ENCODE peak calls at places on chromosomes 1 and 21, in five cellular contexts. One of them, this sample, is unnamed.

GRCh38 chr21:41568606-41569385 is 60.8 kb upstream of the TMPRSS2 start:
- DNase-seq in HepG2: no peak
- DNase-seq in A549: no peak
- DNase-seq in K562: no peak
- DNase-seq in GM12878: no peak
- DNase-seq in this sample: no peak

GRCh38 chr1:24980836-24981631 is 51.0 kb upstream of the RUNX3 start:
- DNase-seq in GM12878: no peak
- DNase-seq in K562: no peak
- DNase-seq in A549: no peak
- DNase-seq in HepG2: no peak
- DNase-seq in this sample: no peak

GRCh38 chr1:241963722-241964121 is 6.2 kb downstream of the BECN2 start:
- DNase-seq in K562: no peak
- DNase-seq in HepG2: no peak
- DNase-seq in GM12878: no peak
- DNase-seq in A549: no peak
- DNase-seq in this sample: no peak

GRCh38 chr1:31943546-31944184 is 5.5 kb upstream of the PTP4A2 start:
- DNase-seq in HepG2: no peak
- DNase-seq in K562: peak
- DNase-seq in GM12878: no peak
- DNase-seq in A549: no peak
- DNase-seq in this sample: peak

GRCh38 chr1:226810681-226811080 is 59.7 kb upstream of the PSEN2 start:
- DNase-seq in GM12878: no peak
- DNase-seq in K562: no peak
- DNase-seq in HepG2: no peak
- DNase-seq in A549: no peak
- DNase-seq in this sample: no peak

GRCh38 chr1:218371927-218372672 is 27.0 kb downstream of the TGFB2 start:
- DNase-seq in HepG2: peak
- DNase-seq in GM12878: no peak
- DNase-seq in A549: no peak
- DNase-seq in K562: no peak
- DNase-seq in this sample: no peak

GRCh38 chr1:57067863-57068262 is 102.0 kb upstream of the C8B start:
- DNase-seq in K562: no peak
- DNase-seq in HepG2: no peak
- DNase-seq in GM12878: no peak
- DNase-seq in A549: no peak
- DNase-seq in this sample: peak

GRCh38 chr1:209012443-209013196 is 570.9 kb upstream of the CAMK1G start:
- DNase-seq in K562: no peak
- DNase-seq in GM12878: no peak
- DNase-seq in A549: no peak
- DNase-seq in HepG2: no peak
- DNase-seq in this sample: no peak

GRCh38 chr21:14306143-14306907 is 76.6 kb downstream of the HSPA13 start:
- DNase-seq in A549: no peak
- DNase-seq in GM12878: no peak
- DNase-seq in HepG2: no peak
- DNase-seq in K562: peak
- DNase-seq in this sample: no peak

GRCh38 chr1:248775496-248775895 is 19.9 kb upstream of the LYPD8 start:
- DNase-seq in HepG2: no peak
- DNase-seq in K562: no peak
- DNase-seq in A549: no peak
- DNase-seq in GM12878: no peak
- DNase-seq in this sample: no peak

GRCh38 chr21:46662765-46663500 is 27.5 kb downstream of the PRMT2 start:
- DNase-seq in K562: no peak
- DNase-seq in HepG2: no peak
- DNase-seq in GM12878: no peak
- DNase-seq in A549: no peak
- DNase-seq in this sample: no peak

GRCh38 chr1:227323164-227323955 is 5.1 kb upstream of the CDC42BPA start:
- DNase-seq in HepG2: no peak
- DNase-seq in A549: no peak
- DNase-seq in K562: no peak
- DNase-seq in GM12878: no peak
- DNase-seq in this sample: no peak

GRCh38 chr1:91557039-91557690 is 56.5 kb downstream of the CDC7 start:
- DNase-seq in GM12878: no peak
- DNase-seq in K562: no peak
- DNase-seq in HepG2: no peak
- DNase-seq in A549: no peak
- DNase-seq in this sample: no peak

GRCh38 chr1:32754282-32755097 is 51.9 kb upstream of the SYNC start:
- DNase-seq in K562: peak
- DNase-seq in HepG2: no peak
- DNase-seq in A549: no peak
- DNase-seq in GM12878: no peak
- DNase-seq in this sample: peak

GRCh38 chr1:33060579-33061083 is 20.3 kb upstream of the AZIN2 start:
- DNase-seq in HepG2: no peak
- DNase-seq in A549: no peak
- DNase-seq in K562: no peak
- DNase-seq in GM12878: no peak
- DNase-seq in this sample: no peak

GRCh38 chr1:147171399-147172167 is 687 bp downstream of the PRKAB2 start:
- DNase-seq in K562: peak
- DNase-seq in A549: peak
- DNase-seq in GM12878: no peak
- DNase-seq in HepG2: no peak
- DNase-seq in this sample: peak

GRCh38 chr1:3502834-3503524 is 48.5 kb downstream of the ARHGEF16 start:
- DNase-seq in GM12878: no peak
- DNase-seq in A549: no peak
- DNase-seq in HepG2: no peak
- DNase-seq in K562: no peak
- DNase-seq in this sample: no peak

GRCh38 chr1:226697151-226697575 is 41.9 kb downstream of the ITPKB start:
- DNase-seq in K562: no peak
- DNase-seq in A549: no peak
- DNase-seq in GM12878: peak
- DNase-seq in HepG2: no peak
- DNase-seq in this sample: no peak

GRCh38 chr1:114671011-114671938 is 1.4 kb upstream of the DENND2C start:
- DNase-seq in GM12878: no peak
- DNase-seq in HepG2: no peak
- DNase-seq in A549: peak
- DNase-seq in K562: no peak
- DNase-seq in this sample: no peak

GRCh38 chr21:37607081-37607480 is 240.5 kb downstream of the DYRK1A start:
- DNase-seq in K562: no peak
- DNase-seq in A549: no peak
- DNase-seq in GM12878: no peak
- DNase-seq in HepG2: no peak
- DNase-seq in this sample: no peak

GRCh38 chr1:35931424-35932157 is 686 bp downstream of the AGO3 start:
- DNase-seq in A549: no peak
- DNase-seq in K562: peak
- DNase-seq in HepG2: peak
- DNase-seq in GM12878: no peak
- DNase-seq in this sample: no peak

GRCh38 chr1:32702599-32703478 is at the start of gene SYNC:
- DNase-seq in A549: peak
- DNase-seq in K562: peak
- DNase-seq in GM12878: no peak
- DNase-seq in HepG2: no peak
- DNase-seq in this sample: peak

GRCh38 chr1:200738733-200739498 is at the start of gene CAMSAP2:
- DNase-seq in A549: peak
- DNase-seq in HepG2: peak
- DNase-seq in GM12878: no peak
- DNase-seq in K562: peak
- DNase-seq in this sample: peak

GRCh38 chr1:166813508-166814223 is 25.6 kb upstream of the POGK start:
- DNase-seq in A549: no peak
- DNase-seq in K562: no peak
- DNase-seq in HepG2: no peak
- DNase-seq in GM12878: no peak
- DNase-seq in this sample: no peak

GRCh38 chr1:34657266-34657665 is 97.6 kb upstream of the GJB5 start:
- DNase-seq in HepG2: no peak
- DNase-seq in K562: no peak
- DNase-seq in A549: no peak
- DNase-seq in GM12878: no peak
- DNase-seq in this sample: no peak

GRCh38 chr1:33301273-33301984 is 19.5 kb downstream of the A3GALT2 start:
- DNase-seq in HepG2: peak
- DNase-seq in K562: no peak
- DNase-seq in GM12878: no peak
- DNase-seq in A549: no peak
- DNase-seq in this sample: no peak

GRCh38 chr1:22618056-22618455 is 18.4 kb upstream of the C1QA start:
- DNase-seq in HepG2: no peak
- DNase-seq in A549: no peak
- DNase-seq in K562: no peak
- DNase-seq in GM12878: no peak
- DNase-seq in this sample: no peak

GRCh38 chr1:162019436-162019835 is 4.2 kb downstream of the OLFML2B start:
- DNase-seq in GM12878: no peak
- DNase-seq in A549: no peak
- DNase-seq in HepG2: no peak
- DNase-seq in K562: no peak
- DNase-seq in this sample: no peak

GRCh38 chr21:32099812-32100416 is 178.9 kb downstream of the MIS18A start:
- DNase-seq in HepG2: no peak
- DNase-seq in A549: no peak
- DNase-seq in GM12878: no peak
- DNase-seq in K562: peak
- DNase-seq in this sample: peak

GRCh38 chr1:44240802-44241671 is 27.8 kb downstream of the DMAP1 start:
- DNase-seq in K562: peak
- DNase-seq in A549: no peak
- DNase-seq in HepG2: no peak
- DNase-seq in GM12878: no peak
- DNase-seq in this sample: no peak

GRCh38 chr1:44238651-44239050 is 25.4 kb downstream of the DMAP1 start:
- DNase-seq in K562: no peak
- DNase-seq in A549: no peak
- DNase-seq in GM12878: no peak
- DNase-seq in HepG2: no peak
- DNase-seq in this sample: no peak

GRCh38 chr1:44239337-44239960 is 26.2 kb downstream of the DMAP1 start:
- DNase-seq in K562: peak
- DNase-seq in A549: no peak
- DNase-seq in HepG2: peak
- DNase-seq in GM12878: no peak
- DNase-seq in this sample: peak

GRCh38 chr1:44237721-44238457 is 24.6 kb downstream of the DMAP1 start:
- DNase-seq in GM12878: no peak
- DNase-seq in A549: no peak
- DNase-seq in K562: peak
- DNase-seq in HepG2: no peak
- DNase-seq in this sample: peak

GRCh38 chr1:44239961-44240371 is 26.7 kb downstream of the DMAP1 start:
- DNase-seq in A549: no peak
- DNase-seq in HepG2: no peak
- DNase-seq in GM12878: no peak
- DNase-seq in K562: no peak
- DNase-seq in this sample: no peak
- TF ChIP-seq JUNB in A549: no peak
- TF ChIP-seq JUNB in HepG2: no peak
- TF ChIP-seq JUNB in GM12878: no peak
- TF ChIP-seq JUNB in K562: no peak
- TF ChIP-seq JUNB in this sample: no peak

GRCh38 chr1:110380667-110381283 is 10.1 kb downstream of the SLC16A4 start:
- DNase-seq in HepG2: no peak
- DNase-seq in A549: no peak
- DNase-seq in GM12878: no peak
- DNase-seq in K562: no peak
- DNase-seq in this sample: no peak
- TF ChIP-seq JUNB in HepG2: no peak
- TF ChIP-seq JUNB in A549: peak
- TF ChIP-seq JUNB in GM12878: no peak
- TF ChIP-seq JUNB in K562: no peak
- TF ChIP-seq JUNB in this sample: no peak

DNA sequence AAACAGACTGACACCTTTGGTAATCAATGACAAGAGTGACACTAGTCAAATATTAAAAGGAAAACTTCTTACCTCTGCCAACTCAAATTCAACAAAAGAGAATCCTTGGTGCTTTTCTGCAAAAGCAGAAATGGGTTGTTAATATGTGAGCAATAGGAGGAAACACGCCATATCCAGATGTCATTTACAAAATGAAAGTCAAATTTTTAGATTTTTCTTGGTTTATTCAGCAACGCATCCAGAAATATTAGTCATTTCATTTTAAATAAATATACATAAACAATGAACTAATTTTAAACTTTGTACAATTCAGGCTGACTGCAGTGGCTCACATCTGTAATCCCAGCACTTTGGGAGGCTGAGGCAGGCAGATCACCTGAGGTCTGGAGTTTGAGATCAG is 22.3 kb downstream of the PABPC4 start:
- DNase-seq in A549: no peak
- DNase-seq in K562: no peak
- DNase-seq in HepG2: no peak
- DNase-seq in GM12878: no peak
- DNase-seq in this sample: no peak
- TF ChIP-seq JUNB in A549: no peak
- TF ChIP-seq JUNB in K562: no peak
- TF ChIP-seq JUNB in HepG2: no peak
- TF ChIP-seq JUNB in GM12878: no peak
- TF ChIP-seq JUNB in this sample: no peak

GRCh38 chr1:65147424-65148177 is 402 bp upstream of the AK4 start:
- DNase-seq in HepG2: no peak
- DNase-seq in GM12878: no peak
- DNase-seq in K562: peak
- DNase-seq in A549: no peak
- DNase-seq in this sample: peak

GRCh38 chr1:65149753-65150463 is 1.9 kb downstream of the AK4 start:
- DNase-seq in GM12878: no peak
- DNase-seq in A549: no peak
- DNase-seq in K562: no peak
- DNase-seq in HepG2: no peak
- DNase-seq in this sample: no peak

GRCh38 chr1:65150583-65151263 is 2.7 kb downstream of the AK4 start:
- DNase-seq in GM12878: no peak
- DNase-seq in A549: no peak
- DNase-seq in HepG2: no peak
- DNase-seq in K562: no peak
- DNase-seq in this sample: peak

GRCh38 chr1:65148548-65149390 is 766 bp downstream of the AK4 start:
- DNase-seq in K562: peak
- DNase-seq in HepG2: no peak
- DNase-seq in GM12878: peak
- DNase-seq in A549: peak
- DNase-seq in this sample: peak

DNA sequence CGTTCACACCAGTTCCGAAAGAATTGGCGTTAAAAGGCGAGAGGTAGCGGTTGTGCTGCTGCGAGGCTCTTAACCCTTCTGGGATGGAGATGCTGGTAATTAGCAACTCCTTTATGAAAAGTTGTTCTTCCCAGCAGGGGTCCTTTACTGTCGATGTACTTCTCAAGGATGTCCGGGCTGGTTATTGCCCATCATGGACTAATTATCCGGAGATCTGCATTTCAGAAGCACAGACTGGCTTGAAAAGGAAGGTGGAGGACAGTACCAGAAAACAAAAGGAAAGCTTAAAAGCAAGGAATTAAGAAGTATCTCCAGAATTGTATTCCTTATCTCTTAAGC is 1.4 kb downstream of the AK4 start:
- DNase-seq in A549: no peak
- DNase-seq in K562: no peak
- DNase-seq in HepG2: no peak
- DNase-seq in GM12878: no peak
- DNase-seq in this sample: peak
- TF ChIP-seq JUNB in A549: no peak
- TF ChIP-seq JUNB in K562: no peak
- TF ChIP-seq JUNB in HepG2: no peak
- TF ChIP-seq JUNB in GM12878: no peak
- TF ChIP-seq JUNB in this sample: no peak

This sample was measured in GM23338.